ENCODE peak calls at places on chromosome 6, in four cellular contexts. K, Z, M and R are unnamed samples. For H3K36me3, the result is how much of the 10 kb centered on the place peaks cover.

GRCh38 chr6:138107752-138108592 is 753 bp upstream of the PERP start:
- DNase-seq in Z (peak), M (peak), K (no peak), R (no peak)

GRCh38 chr6:132401120-132401940 is at the start of gene MOXD1:
- DNase-seq in K (no peak), M (peak), Z (peak), R (no peak)

GRCh38 chr6:27178001-27178730 is 69.3 kb upstream of the PRSS16 start:
- DNase-seq in Z (peak), M (peak), K (no peak), R (peak)

GRCh38 chr6:130482645-130483390 is 117.0 kb downstream of the TMEM200A start:
- DNase-seq in M (no peak), Z (no peak), K (no peak), R (no peak)

GRCh38 chr6:27810768-27811298 is 101.4 kb downstream of the OR2B2 start:
- DNase-seq in K (no peak), Z (no peak), M (no peak), R (no peak)

GRCh38 chr6:153090241-153090930 is 40.7 kb downstream of the RGS17 start:
- DNase-seq in K (no peak), M (no peak), Z (no peak), R (no peak)

GRCh38 chr6:114194362-114195343 is 148.2 kb downstream of the HS3ST5 start:
- DNase-seq in Z (peak), K (no peak), M (no peak), R (no peak)

GRCh38 chr6:152669894-152670293 is 27.8 kb upstream of the MYCT1 start:
- DNase-seq in Z (no peak), M (no peak), K (no peak), R (no peak)

GRCh38 chr6:107101661-107102413 is 13.5 kb downstream of the BEND3 start:
- DNase-seq in K (no peak), M (no peak), Z (no peak), R (no peak)

GRCh38 chr6:97665410-97665809 is 382.4 kb upstream of the MMS22L start:
- DNase-seq in K (no peak), Z (no peak), M (no peak), R (no peak)

GRCh38 chr6:108650781-108651180 is 90.1 kb downstream of the FOXO3 start:
- DNase-seq in M (no peak), K (no peak), Z (no peak), R (no peak)

GRCh38 chr6:138219398-138219797 is 1.1 kb upstream of the PBOV1 start:
- DNase-seq in M (no peak), K (no peak), Z (peak), R (no peak)

GRCh38 chr6:145119091-145119490 is 616.2 kb downstream of the EPM2A start:
- DNase-seq in K (no peak), Z (no peak), M (no peak), R (no peak)

GRCh38 chr6:155782739-155783459 is 327.3 kb upstream of the NOX3 start:
- DNase-seq in Z (no peak), M (no peak), K (no peak), R (no peak)

GRCh38 chr6:9131616-9132015 is 696.3 kb upstream of the SLC35B3 start:
- DNase-seq in M (peak), Z (peak), K (no peak), R (no peak)

GRCh38 chr6:166770216-166771116 is 143.4 kb upstream of the RPS6KA2 start:
- DNase-seq in Z (no peak), M (no peak), K (peak), R (no peak)

GRCh38 chr6:124297507-124297906 is 493.8 kb downstream of the NKAIN2 start:
- DNase-seq in K (no peak), M (no peak), Z (no peak), R (no peak)

GRCh38 chr6:157240059-157240959 is 83.0 kb downstream of the TMEM242 start:
- DNase-seq in Z (no peak), M (peak), K (peak), R (peak)

GRCh38 chr6:93787841-93788240 is 368.5 kb upstream of the EPHA7 start:
- DNase-seq in K (no peak), M (no peak), Z (no peak), R (no peak)

GRCh38 chr6:142887534-142887933 is 57.4 kb downstream of the HIVEP2 start:
- DNase-seq in K (no peak), M (no peak), Z (no peak), R (no peak)

GRCh38 chr6:41941280-41942044 is at the start of gene CCND3:
- DNase-seq in M (peak), Z (peak), K (peak), R (peak)

GRCh38 chr6:47922391-47922790 is 140.6 kb downstream of the OPN5 start:
- DNase-seq in Z (no peak), M (no peak), K (no peak), R (no peak)

GRCh38 chr6:46964716-46965519 is 43.2 kb upstream of the ADGRF5 start:
- DNase-seq in Z (no peak), M (no peak), K (no peak), R (no peak)

GRCh38 chr6:21087188-21087587 is 506.4 kb upstream of the SOX4 start:
- DNase-seq in M (no peak), Z (no peak), K (no peak), R (no peak)

GRCh38 chr6:65998544-65998943 is 291.5 kb upstream of the EYS start:
- DNase-seq in M (no peak), Z (no peak), K (no peak), R (no peak)

GRCh38 chr6:110137924-110138887 is 41.3 kb downstream of the WASF1 start:
- DNase-seq in M (no peak), Z (no peak), K (no peak), R (no peak)

GRCh38 chr6:6251555-6252280 is 68.7 kb downstream of the F13A1 start:
- DNase-seq in K (no peak), M (no peak), Z (no peak), R (no peak)

GRCh38 chr6:25312034-25312620 is 33.0 kb downstream of the CARMIL1 start:
- DNase-seq in K (no peak), Z (no peak), M (no peak), R (no peak)

GRCh38 chr6:296151-297122 is 4.2 kb downstream of the DUSP22 start:
- DNase-seq in K (no peak), M (peak), Z (no peak), R (no peak)

GRCh38 chr6:33198853-33199436 is 1.5 kb downstream of the RXRB start:
- DNase-seq in Z (no peak), M (no peak), K (no peak), R (no peak)
- H3K36me3 ChIP-seq in Z (half or more), M (under half), K (under half), R (half or more)

GRCh38 chr6:148349466-148349865 is 6.8 kb downstream of the SASH1 start:
- DNase-seq in K (no peak), M (no peak), Z (no peak), R (no peak)
- TF ChIP-seq POLR2A in K (no peak), M (no peak), Z (no peak), R (no peak)

GRCh38 chr6:4130357-4130987 is 4.9 kb downstream of the ECI2 start:
- DNase-seq in K (no peak), Z (peak), M (peak), R (no peak)

GRCh38 chr6:4136354-4136831 is 1.0 kb upstream of the ECI2 start:
- DNase-seq in K (no peak), Z (no peak), M (no peak), R (no peak)

GRCh38 chr6:4134841-4135664 is at the start of gene ECI2:
- DNase-seq in K (peak), Z (peak), M (peak), R (peak)

GRCh38 chr6:4135665-4136353 is 434 bp upstream of the ECI2 start:
- DNase-seq in M (peak), K (peak), Z (peak), R (peak)

DNA sequence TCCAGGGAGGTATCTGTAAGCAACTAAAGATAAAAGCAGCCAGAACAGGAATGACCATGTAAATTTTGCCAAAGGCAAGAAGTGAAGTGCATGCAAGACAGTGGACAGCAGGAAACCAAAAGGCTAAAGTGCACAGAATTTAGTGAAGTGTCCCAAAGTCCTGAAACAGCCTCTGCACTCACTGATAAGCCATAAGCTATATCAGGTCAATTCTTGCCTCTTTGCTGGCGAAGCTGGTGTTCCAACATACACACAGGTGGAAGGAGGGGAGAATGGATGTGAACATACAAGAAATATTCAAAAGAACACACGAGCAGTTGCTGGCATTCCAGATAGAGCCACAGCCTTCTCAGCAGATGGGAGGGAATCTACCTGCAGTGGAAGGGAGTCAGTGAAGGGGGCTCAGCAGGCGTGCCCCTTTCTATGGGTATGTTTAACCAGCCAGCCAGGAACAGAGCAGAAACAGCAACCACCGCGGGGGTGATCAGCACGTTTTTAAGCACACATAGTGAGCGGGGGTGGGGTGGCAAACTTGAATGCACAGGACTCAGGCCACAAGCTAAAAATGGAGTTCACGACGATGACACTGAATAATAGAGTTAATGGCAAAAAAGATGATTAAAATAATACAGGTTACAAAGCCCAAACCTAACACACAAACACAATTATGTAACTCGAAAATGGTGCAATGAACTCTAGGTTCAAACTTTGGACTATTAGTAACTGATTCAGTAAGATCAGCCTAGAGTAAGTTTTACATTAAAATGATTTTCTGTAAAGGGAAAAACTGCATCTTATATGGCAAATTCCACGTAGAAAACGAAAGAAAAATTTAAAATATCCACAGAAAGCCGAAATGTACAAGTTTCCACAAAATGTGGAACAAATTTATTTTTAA is 1.2 kb downstream of the ECI2 start:
- DNase-seq in Z (peak), M (peak), K (no peak), R (no peak)
- H3K36me3 ChIP-seq in Z (under half), M (under half), K (under half), R (under half)

GRCh38 chr6:1514078-1514477 is 95.6 kb upstream of the FOXC1 start:
- DNase-seq in K (no peak), Z (no peak), M (no peak), R (no peak)

GRCh38 chr6:1515781-1516180 is 93.9 kb upstream of the FOXC1 start:
- DNase-seq in Z (no peak), M (no peak), K (no peak), R (no peak)

GRCh38 chr6:1515280-1515679 is 94.4 kb upstream of the FOXC1 start:
- DNase-seq in Z (no peak), M (no peak), K (no peak), R (no peak)

GRCh38 chr6:1510239-1510638 is 99.5 kb upstream of the FOXC1 start:
- DNase-seq in K (no peak), Z (no peak), M (no peak), R (no peak)

GRCh38 chr6:1513206-1513605 is 96.5 kb upstream of the FOXC1 start:
- DNase-seq in M (no peak), Z (no peak), K (no peak), R (no peak)
- TF ChIP-seq POLR2A in M (no peak), Z (no peak), K (no peak), R (no peak)

GRCh38 chr6:147750420-147750819 is 241.9 kb downstream of the SAMD5 start:
- DNase-seq in M (no peak), Z (no peak), K (no peak), R (no peak)
- H3K36me3 ChIP-seq in M (under half), Z (under half), K (under half), R (under half)

DNA sequence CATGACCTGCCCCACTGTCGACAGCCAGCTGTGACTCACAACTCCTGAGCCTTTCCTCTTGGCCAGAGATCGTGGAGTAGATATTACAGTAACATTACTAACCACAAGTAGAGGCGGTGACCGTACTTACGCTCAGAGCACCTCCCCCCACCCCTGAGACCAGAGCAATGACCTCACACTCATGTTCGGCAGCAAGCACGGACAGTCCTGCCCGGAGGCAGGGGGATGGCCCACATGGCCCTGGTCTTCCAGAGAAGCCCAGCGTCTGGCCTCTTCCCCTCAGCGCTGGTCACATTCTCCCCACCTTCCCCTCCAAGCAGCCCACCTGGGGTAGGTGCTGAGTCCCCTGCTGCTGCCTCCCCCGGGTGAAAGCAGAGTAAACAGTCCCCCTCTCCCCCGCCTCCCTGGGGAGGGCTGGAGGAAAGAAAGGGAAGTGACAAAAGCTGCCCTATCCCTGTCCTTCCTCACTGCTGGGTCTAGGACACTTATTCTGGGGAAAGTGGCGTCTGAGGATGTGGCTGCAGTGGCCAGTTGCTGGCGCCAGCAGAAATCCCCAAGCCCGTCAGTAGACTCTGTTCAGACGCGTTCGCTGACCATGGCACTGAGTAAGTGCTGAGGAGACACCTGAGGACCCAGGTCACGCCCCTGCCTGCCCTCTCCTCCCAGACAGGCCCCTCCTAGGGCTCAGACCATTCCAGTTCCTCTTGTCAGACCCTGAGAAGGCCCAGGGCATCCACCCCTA is 68.5 kb downstream of the MRPL14 start:
- DNase-seq in Z (peak), K (peak), M (peak), R (peak)
- TF ChIP-seq POLR2A in Z (no peak), K (no peak), M (peak), R (no peak)

GRCh38 chr6:15498640-15499039 is 164.2 kb downstream of the DTNBP1 start:
- DNase-seq in M (no peak), K (peak), Z (no peak), R (no peak)

GRCh38 chr6:15500901-15501805 is 161.7 kb downstream of the DTNBP1 start:
- DNase-seq in Z (no peak), K (peak), M (no peak), R (no peak)

GRCh38 chr6:15499125-15499524 is 163.7 kb downstream of the DTNBP1 start:
- DNase-seq in Z (no peak), K (peak), M (no peak), R (no peak)

GRCh38 chr6:15500078-15500740 is 162.6 kb downstream of the DTNBP1 start:
- DNase-seq in K (peak), Z (no peak), M (no peak), R (no peak)

DNA sequence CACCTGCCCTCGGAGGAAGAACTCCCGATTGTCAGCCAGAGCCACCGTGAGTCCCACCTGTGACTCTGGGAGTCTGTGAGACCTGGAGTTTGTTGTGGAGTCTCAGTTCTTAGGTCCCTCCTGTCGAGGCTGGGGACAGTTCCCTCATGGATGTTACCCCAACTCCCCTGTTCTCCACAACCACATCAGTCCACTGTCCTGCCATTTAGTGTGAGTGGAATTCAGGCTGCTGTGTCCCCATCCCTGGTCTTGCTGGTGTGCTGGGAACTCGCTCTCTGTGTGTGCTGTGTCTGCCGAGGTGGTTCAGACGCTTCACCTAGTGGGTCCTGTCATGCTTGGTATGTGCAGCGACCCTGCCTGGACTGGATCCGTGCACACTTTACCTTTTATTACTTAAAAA is 163.2 kb downstream of the DTNBP1 start:
- DNase-seq in M (no peak), Z (no peak), K (peak), R (no peak)
- H3K36me3 ChIP-seq in M (under half), Z (half or more), K (under half), R (under half)